ENCODE peak calls at places on chromosomes 13 and 19, in nine cellular contexts. N, I, Y, D, P, G, V, Z and S are unnamed samples.

GRCh38 chr19:4776436-4777205 is 14.9 kb upstream of the FEM1A start:
- DNase-seq in N (no peak), I (no peak), Y (no peak), D (no peak), P (no peak), G (no peak), V (no peak), Z (no peak), S (no peak)

GRCh38 chr19:52670046-52670445 is 31.9 kb upstream of the ZNF83 start:
- DNase-seq in N (no peak), I (no peak), Y (no peak), D (no peak), P (no peak), G (no peak), V (no peak), Z (no peak), S (no peak)

GRCh38 chr13:30816733-30817132 is 81.4 kb downstream of the ALOX5AP start:
- DNase-seq in N (no peak), I (no peak), Y (no peak), D (no peak), P (no peak), G (no peak), V (no peak), Z (no peak), S (no peak)

GRCh38 chr19:6264803-6265202 is 15.0 kb downstream of the MLLT1 start:
- DNase-seq in N (no peak), I (no peak), Y (no peak), D (no peak), P (no peak), G (no peak), V (no peak), Z (no peak), S (no peak)

GRCh38 chr13:50580684-50581305 is 262.7 kb downstream of the DLEU7 start:
- DNase-seq in N (no peak), I (peak), Y (no peak), D (no peak), P (no peak), G (no peak), V (no peak), Z (no peak), S (no peak)

GRCh38 chr13:97359181-97360057 is 74.5 kb upstream of the RAP2A start:
- DNase-seq in N (peak), I (peak), Y (peak), D (no peak), P (peak), G (peak), V (peak), Z (peak), S (peak)

GRCh38 chr19:47663911-47664771 is 49.1 kb upstream of the EHD2 start:
- DNase-seq in N (peak), I (peak), Y (no peak), D (peak), P (no peak), G (no peak), V (peak), Z (no peak), S (no peak)

GRCh38 chr13:94366677-94367076 is 112.8 kb downstream of the DCT start:
- DNase-seq in N (no peak), I (no peak), Y (no peak), D (no peak), P (no peak), G (no peak), V (no peak), Z (no peak), S (no peak)

GRCh38 chr13:43760257-43760656 is 26.5 kb downstream of the ENOX1 start:
- DNase-seq in N (no peak), I (no peak), Y (no peak), D (no peak), P (no peak), G (no peak), V (peak), Z (no peak), S (no peak)

GRCh38 chr19:42149447-42150202 is 17.4 kb upstream of the POU2F2 start:
- DNase-seq in N (no peak), I (no peak), Y (no peak), D (no peak), P (no peak), G (no peak), V (no peak), Z (no peak), S (no peak)

GRCh38 chr19:9836021-9836420 is 903 bp downstream of the PIN1 start:
- DNase-seq in N (no peak), I (peak), Y (no peak), D (no peak), P (no peak), G (no peak), V (no peak), Z (no peak), S (no peak)

GRCh38 chr19:793775-794174 is 3.5 kb upstream of the PTBP1 start:
- DNase-seq in N (no peak), I (no peak), Y (no peak), D (no peak), P (no peak), G (no peak), V (no peak), Z (no peak), S (no peak)

GRCh38 chr19:543912-544608 is at the start of gene GZMM:
- DNase-seq in N (no peak), I (no peak), Y (peak), D (no peak), P (peak), G (no peak), V (no peak), Z (peak), S (no peak)

GRCh38 chr13:26051231-26052135 is at the start of gene SHISA2:
- DNase-seq in N (no peak), I (peak), Y (no peak), D (no peak), P (no peak), G (no peak), V (peak), Z (peak), S (peak)

GRCh38 chr19:48656840-48657474 is 11.0 kb upstream of the CA11 start:
- DNase-seq in N (peak), I (peak), Y (no peak), D (no peak), P (no peak), G (no peak), V (no peak), Z (no peak), S (no peak)

GRCh38 chr13:46552302-46552680 is 679 bp upstream of the LRCH1 start:
- DNase-seq in N (no peak), I (no peak), Y (no peak), D (no peak), P (no peak), G (no peak), V (no peak), Z (no peak), S (no peak)

GRCh38 chr19:38046254-38047047 is 139.4 kb downstream of the SIPA1L3 start:
- DNase-seq in N (no peak), I (no peak), Y (no peak), D (no peak), P (no peak), G (peak), V (no peak), Z (no peak), S (no peak)

GRCh38 chr13:93660664-93661063 is 434.1 kb downstream of the GPC6 start:
- DNase-seq in N (no peak), I (no peak), Y (no peak), D (no peak), P (no peak), G (no peak), V (no peak), Z (no peak), S (no peak)

GRCh38 chr13:24081388-24081787 is 79.1 kb upstream of the SPATA13 start:
- DNase-seq in N (no peak), I (peak), Y (no peak), D (no peak), P (no peak), G (no peak), V (no peak), Z (no peak), S (no peak)

GRCh38 chr19:10858204-10858828 is 10.1 kb downstream of the C19orf38 start:
- DNase-seq in N (no peak), I (peak), Y (peak), D (no peak), P (no peak), G (no peak), V (no peak), Z (peak), S (peak)

GRCh38 chr19:2455481-2456300 is 1.1 kb downstream of the LMNB2 start:
- DNase-seq in N (peak), I (peak), Y (peak), D (no peak), P (no peak), G (no peak), V (no peak), Z (peak), S (no peak)

GRCh38 chr13:53198017-53198416 is 169.4 kb downstream of the OLFM4 start:
- DNase-seq in N (no peak), I (no peak), Y (no peak), D (no peak), P (no peak), G (no peak), V (peak), Z (no peak), S (no peak)

GRCh38 chr19:13537454-13537853 is 31.2 kb upstream of the CACNA1A start:
- DNase-seq in N (no peak), I (no peak), Y (no peak), D (no peak), P (no peak), G (no peak), V (no peak), Z (no peak), S (no peak)

GRCh38 chr19:18896421-18896841 is 473 bp upstream of the CERS1 start:
- DNase-seq in N (no peak), I (no peak), Y (no peak), D (no peak), P (no peak), G (no peak), V (peak), Z (no peak), S (no peak)

GRCh38 chr13:44934724-44935123 is 54.5 kb downstream of the NUFIP1 start:
- DNase-seq in N (no peak), I (peak), Y (no peak), D (no peak), P (no peak), G (no peak), V (no peak), Z (no peak), S (no peak)